ENCODE peak calls at places on chromosomes 12 and 14, in four cellular contexts. O, Q, G and P are unnamed samples.

GRCh38 chr12:13161172-13161571 is 35.4 kb upstream of the EMP1 start:
- DNase-seq in Q (no peak), O (no peak), G (no peak), P (no peak)

GRCh38 chr12:117042171-117042809 is 56.9 kb downstream of the TESC start:
- DNase-seq in Q (peak), G (no peak), O (peak), P (no peak)

GRCh38 chr12:124804011-124804621 is 59.5 kb downstream of the SCARB1 start:
- DNase-seq in G (peak), Q (peak), O (peak), P (peak)

GRCh38 chr12:116547955-116548471 is 11.2 kb upstream of the MAP1LC3B2 start:
- DNase-seq in G (no peak), Q (no peak), O (no peak), P (no peak)

GRCh38 chr14:101599234-101599885 is 38.1 kb downstream of the DIO3 start:
- DNase-seq in G (no peak), Q (no peak), O (no peak), P (no peak)

GRCh38 chr12:116455540-116456306 is 103.5 kb upstream of the MAP1LC3B2 start:
- DNase-seq in G (no peak), O (no peak), Q (peak), P (peak)

GRCh38 chr12:129903956-129904769 is at the start of gene TMEM132D:
- DNase-seq in G (peak), O (no peak), Q (no peak), P (no peak)

GRCh38 chr14:95889236-95889979 is 12.8 kb downstream of the TUNAR start:
- DNase-seq in Q (no peak), O (no peak), G (no peak), P (no peak)

GRCh38 chr14:50396636-50397460 is at the start of gene CDKL1:
- DNase-seq in O (peak), G (peak), Q (peak), P (peak)

GRCh38 chr12:92438641-92439396 is 264.0 kb upstream of the PLEKHG7 start:
- DNase-seq in G (no peak), O (no peak), Q (no peak), P (no peak)

GRCh38 chr14:54350196-54350595 is 46.6 kb upstream of the CDKN3 start:
- DNase-seq in Q (no peak), O (no peak), G (no peak), P (no peak)

GRCh38 chr12:75781532-75782046 is 250.0 kb downstream of the PHLDA1 start:
- DNase-seq in Q (peak), G (no peak), O (no peak), P (no peak)

GRCh38 chr12:131983554-131983953 is 33.8 kb downstream of the EP400 start:
- DNase-seq in G (no peak), O (no peak), Q (no peak), P (no peak)

GRCh38 chr12:119069029-119069731 is 87.8 kb downstream of the SRRM4 start:
- DNase-seq in O (no peak), G (no peak), Q (no peak), P (no peak)

GRCh38 chr12:73421832-73422231 is 1115.8 kb upstream of the ATXN7L3B start:
- DNase-seq in O (no peak), Q (no peak), G (no peak), P (no peak)

GRCh38 chr12:46432325-46432724 is 59.8 kb upstream of the SLC38A2 start:
- DNase-seq in Q (no peak), O (no peak), G (no peak), P (no peak)

GRCh38 chr14:23570806-23571483 is 3.4 kb upstream of the AP1G2 start:
- DNase-seq in G (no peak), Q (no peak), O (no peak), P (no peak)

GRCh38 chr12:53984901-53985357 is at the start of gene HOXC10:
- DNase-seq in G (peak), Q (peak), O (peak), P (peak)

GRCh38 chr12:21566223-21566906 is 38.3 kb downstream of the GYS2 start:
- DNase-seq in G (no peak), Q (no peak), O (peak), P (no peak)

DNA sequence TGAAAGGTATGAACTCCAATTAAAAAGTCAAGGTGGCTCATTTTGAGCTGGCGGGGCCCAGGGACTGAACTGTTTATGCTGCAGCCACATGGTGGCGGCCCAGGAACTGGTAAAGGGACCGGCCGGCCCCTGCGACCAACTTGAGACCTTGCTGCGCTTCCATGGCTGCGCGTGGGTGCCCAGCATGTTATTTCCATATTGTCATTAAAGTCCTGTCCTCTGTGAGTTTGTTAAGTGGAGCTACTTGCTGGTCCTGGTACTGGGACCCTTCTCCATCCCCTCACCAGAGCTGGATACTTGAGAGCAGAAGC is 62.3 kb downstream of the BEGAIN start:
- DNase-seq in G (peak), O (no peak), Q (peak), P (no peak)
- TF ChIP-seq ELF4 in G (no peak), O (no peak), Q (no peak), P (no peak)

GRCh38 chr12:32671930-32672785 is 6.9 kb upstream of the DNM1L start:
- DNase-seq in G (no peak), O (peak), Q (peak), P (peak)
- TF ChIP-seq ELF4 in G (no peak), O (no peak), Q (no peak), P (no peak)

GRCh38 chr12:102474438-102475064 is 5.8 kb downstream of the IGF1 start:
- DNase-seq in O (no peak), Q (peak), G (no peak), P (no peak)
- TF ChIP-seq ELF4 in O (no peak), Q (no peak), G (no peak), P (no peak)

DNA sequence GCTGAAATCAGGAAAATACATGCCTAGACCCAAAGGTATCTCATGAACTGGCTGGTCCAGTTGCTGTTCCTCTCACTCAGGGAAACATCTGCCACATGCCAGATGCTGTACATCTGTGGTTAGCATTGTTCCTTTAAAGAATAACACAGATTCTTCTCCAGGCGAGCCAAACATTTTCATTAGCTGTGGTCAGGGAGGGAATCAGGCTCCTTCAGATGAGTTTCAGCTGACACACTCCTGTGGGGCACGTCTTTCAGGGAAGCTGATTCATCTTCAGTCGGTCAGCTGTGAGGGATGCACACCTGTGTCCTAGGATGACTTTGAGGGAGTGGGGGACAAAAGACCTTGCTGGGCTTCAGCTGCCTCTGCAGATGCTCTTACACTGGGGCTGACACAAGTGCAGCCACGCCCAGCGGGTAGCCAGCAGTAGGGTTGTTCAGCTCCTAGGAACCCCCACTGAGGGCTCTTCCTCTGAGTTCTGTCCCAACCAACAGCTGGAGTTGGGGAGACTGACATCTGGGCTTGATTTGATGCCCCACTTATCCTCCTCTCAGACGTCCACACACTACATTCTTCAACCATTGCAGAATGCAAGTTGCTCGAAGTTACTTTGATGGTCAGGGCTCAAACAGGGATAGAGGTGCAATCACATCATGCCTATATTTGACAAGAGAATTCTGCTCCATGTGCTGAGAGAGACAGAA is 155.0 kb downstream of the NUAK1 start:
- DNase-seq in G (no peak), Q (no peak), O (no peak), P (no peak)
- TF ChIP-seq ELF4 in G (no peak), Q (no peak), O (no peak), P (no peak)

GRCh38 chr14:55581011-55581806 is 1.2 kb downstream of the KTN1 start:
- DNase-seq in Q (peak), G (peak), O (peak), P (peak)
- TF ChIP-seq ELF4 in Q (no peak), G (no peak), O (no peak), P (no peak)

GRCh38 chr14:70048313-70048654 is 140.5 kb downstream of the SLC8A3 start:
- DNase-seq in Q (no peak), G (no peak), O (no peak), P (no peak)

GRCh38 chr14:70047598-70048312 is 141.0 kb downstream of the SLC8A3 start:
- DNase-seq in G (no peak), Q (no peak), O (peak), P (no peak)

GRCh38 chr14:70045296-70045695 is 143.5 kb downstream of the SLC8A3 start:
- DNase-seq in Q (no peak), O (no peak), G (no peak), P (no peak)

GRCh38 chr14:70045715-70046535 is 142.8 kb downstream of the SLC8A3 start:
- DNase-seq in G (peak), Q (peak), O (peak), P (peak)
- TF ChIP-seq ELF4 in G (no peak), Q (no peak), O (no peak), P (no peak)

DNA sequence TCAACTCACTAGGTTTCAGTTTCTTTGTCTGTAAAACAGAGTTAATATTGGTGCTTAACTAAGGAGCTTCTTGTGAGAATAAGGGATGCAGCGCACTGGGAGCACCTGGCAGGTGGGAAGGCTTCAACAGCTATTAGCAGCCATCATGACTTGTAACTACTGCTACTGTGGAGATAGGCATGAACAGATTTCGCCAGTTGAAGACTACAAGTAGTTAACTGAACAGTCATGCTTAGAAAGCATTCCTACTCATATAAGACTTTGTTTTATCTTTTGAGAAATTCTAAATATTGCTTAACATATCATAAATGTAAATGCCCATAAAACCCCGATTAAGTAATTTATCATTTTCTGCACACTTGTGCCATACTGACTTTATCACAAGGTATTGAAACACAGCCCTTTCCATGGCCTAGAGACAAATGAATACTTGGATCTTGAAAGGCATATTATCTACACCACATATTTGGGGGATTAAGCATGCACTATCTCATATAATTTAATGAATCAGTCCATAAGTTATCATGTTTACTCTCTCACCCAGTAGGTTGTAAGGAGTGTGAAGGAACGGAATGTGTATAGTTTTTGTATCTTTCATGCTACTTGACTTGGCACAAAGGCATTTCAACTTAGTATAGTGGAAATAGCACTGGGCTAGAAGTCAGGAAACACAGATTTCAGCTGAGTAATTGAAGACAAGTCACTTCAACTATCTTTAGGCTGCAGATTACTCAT is 16.1 kb downstream of the NTN4 start:
- DNase-seq in O (no peak), Q (no peak), G (no peak), P (no peak)
- TF ChIP-seq ELF4 in O (no peak), Q (no peak), G (no peak), P (no peak)

DNA sequence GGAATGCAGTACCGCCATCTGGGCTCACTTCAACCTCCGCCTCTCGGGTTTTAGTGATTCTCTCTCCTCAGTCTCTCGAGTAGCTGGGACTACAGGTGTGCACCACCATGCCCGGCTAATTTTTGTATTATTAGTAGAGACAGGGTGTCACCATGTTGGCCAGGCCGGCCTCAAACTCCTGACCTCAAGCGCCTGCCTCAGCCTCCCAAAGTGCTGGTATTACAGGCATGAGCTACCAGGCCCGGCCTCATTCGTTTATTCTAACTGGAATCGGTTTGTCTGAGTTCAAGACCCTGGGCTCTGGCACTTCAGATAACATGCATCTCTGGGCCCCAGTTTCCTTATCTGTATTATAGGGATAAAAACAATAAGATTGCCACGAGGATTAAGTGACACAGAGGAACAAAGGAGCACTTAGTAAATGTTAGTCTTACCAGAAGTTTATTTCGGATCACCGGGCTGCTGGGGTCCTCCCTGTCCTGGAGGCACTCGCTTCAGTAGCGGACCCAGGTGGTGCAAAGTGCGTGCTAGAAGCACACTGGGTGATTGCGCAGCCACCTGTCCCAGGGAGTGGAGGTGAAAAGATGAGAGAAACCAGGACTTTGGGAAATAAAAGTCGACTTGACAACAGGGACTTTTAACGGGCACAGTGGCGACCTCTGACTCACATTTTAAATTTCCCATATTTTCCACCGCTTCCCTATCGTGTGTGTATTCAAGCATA is 37.5 kb downstream of the ACACB start:
- DNase-seq in O (peak), Q (peak), G (peak), P (peak)
- TF ChIP-seq ELF4 in O (no peak), Q (no peak), G (no peak), P (no peak)

GRCh38 chr12:101019667-101020066 is 190.4 kb downstream of the SLC5A8 start:
- DNase-seq in O (no peak), Q (no peak), G (no peak), P (no peak)
- TF ChIP-seq ELF4 in O (no peak), Q (no peak), G (no peak), P (no peak)

DNA sequence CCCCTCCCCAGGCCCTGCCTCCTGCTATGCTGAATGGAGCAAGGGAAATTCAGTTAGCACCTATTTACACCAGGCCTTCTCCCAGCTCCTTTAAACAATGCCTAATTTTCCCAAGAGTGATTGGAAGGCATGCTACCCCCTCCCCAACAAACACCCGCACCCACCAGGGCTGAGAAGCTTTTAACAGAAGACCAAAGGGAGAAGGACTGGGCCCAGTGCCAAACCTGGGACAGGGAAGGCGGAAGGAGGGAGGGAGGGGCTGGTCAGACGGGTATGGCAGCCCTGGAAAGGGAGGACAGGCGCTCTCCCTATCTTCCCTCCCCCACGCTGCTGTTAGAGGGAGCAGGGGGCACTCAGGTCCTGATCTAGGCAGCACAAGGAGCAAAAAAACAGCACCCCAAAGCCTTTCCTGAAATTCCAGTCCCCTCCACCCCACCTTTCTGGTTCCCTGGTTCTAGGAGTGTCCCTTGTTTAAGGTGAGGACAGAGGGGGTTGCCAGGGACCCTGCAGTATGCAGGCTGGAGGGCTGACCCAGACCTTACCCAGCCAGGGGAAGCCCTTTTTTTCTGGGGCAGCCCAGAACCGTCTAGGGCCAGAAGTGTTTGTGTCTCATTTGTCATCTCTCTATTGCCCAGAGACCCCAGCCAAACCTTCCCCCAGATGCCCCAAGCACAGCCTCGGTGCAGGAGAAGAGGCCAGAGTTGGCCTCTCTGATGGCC is 2.4 kb upstream of the KRT8 start:
- DNase-seq in Q (peak), G (peak), O (peak), P (no peak)
- TF ChIP-seq ELF4 in Q (no peak), G (no peak), O (no peak), P (no peak)